ENCODE peak calls at places on chromosomes 3 and 15, in four cellular contexts. H, V, Z and K are unnamed samples.

GRCh38 chr15:61028427-61028826 is 200.7 kb downstream of the RORA start:
- DNase-seq in H (no peak), V (no peak), Z (no peak), K (no peak)

GRCh38 chr15:61083781-61084134 is 145.3 kb downstream of the RORA start:
- DNase-seq in H (no peak), V (no peak), Z (no peak), K (no peak)

GRCh38 chr3:120013481-120013880 is 80.8 kb downstream of the GSK3B start:
- DNase-seq in H (no peak), V (no peak), Z (no peak), K (no peak)

GRCh38 chr3:170714151-170714550 is 128.3 kb upstream of the SLC7A14 start:
- DNase-seq in H (no peak), V (no peak), Z (no peak), K (no peak)

GRCh38 chr15:39230205-39230916 is 350.5 kb upstream of the THBS1 start:
- DNase-seq in H (no peak), V (no peak), Z (no peak), K (no peak)

GRCh38 chr15:33902043-33902442 is 66.3 kb upstream of the CHRM5 start:
- DNase-seq in H (no peak), V (no peak), Z (no peak), K (no peak)

GRCh38 chr15:78619022-78619950 is 1.5 kb downstream of the CHRNA3 start:
- DNase-seq in H (no peak), V (no peak), Z (peak), K (no peak)

GRCh38 chr15:69060744-69061143 is 46.2 kb downstream of the NOX5 start:
- DNase-seq in H (no peak), V (no peak), Z (no peak), K (no peak)

GRCh38 chr3:20905210-20905805 is 719.3 kb upstream of the SGO1 start:
- DNase-seq in H (peak), V (no peak), Z (no peak), K (no peak)

GRCh38 chr3:146280859-146281258 is 30.0 kb upstream of the PLSCR4 start:
- DNase-seq in H (no peak), V (no peak), Z (no peak), K (no peak)

GRCh38 chr3:52123106-52123708 is 31.0 kb downstream of the POC1A start:
- DNase-seq in H (peak), V (peak), Z (peak), K (peak)

GRCh38 chr3:37321260-37321852 is 147.0 kb upstream of the LRRFIP2 start:
- DNase-seq in H (no peak), V (no peak), Z (no peak), K (no peak)

GRCh38 chr3:105355355-105356063 is 11.2 kb upstream of the ALCAM start:
- DNase-seq in H (no peak), V (no peak), Z (no peak), K (no peak)

GRCh38 chr15:53535886-53536285 is 223.6 kb downstream of the WDR72 start:
- DNase-seq in H (no peak), V (no peak), Z (no peak), K (no peak)

GRCh38 chr3:53846134-53846850 is at the start of the genes CHDH and IL17RB:
- DNase-seq in H (peak), V (peak), Z (peak), K (peak)

GRCh38 chr3:129549006-129549800 is 6.2 kb downstream of the H1-8 start:
- DNase-seq in H (no peak), V (no peak), Z (no peak), K (no peak)

GRCh38 chr15:60376677-60377095 is 21.1 kb downstream of the ANXA2 start:
- DNase-seq in H (no peak), V (no peak), Z (no peak), K (no peak)

GRCh38 chr15:36275656-36276055 is 303.8 kb upstream of the CDIN1 start:
- DNase-seq in H (no peak), V (no peak), Z (no peak), K (no peak)

GRCh38 chr3:122560680-122561079 is 3.4 kb downstream of the PARP9 start:
- DNase-seq in H (no peak), V (peak), Z (no peak), K (peak)

GRCh38 chr3:27590437-27591320 is 106.5 kb upstream of the SLC4A7 start:
- DNase-seq in H (no peak), V (no peak), Z (no peak), K (no peak)

GRCh38 chr3:135891121-135891520 is 74.4 kb upstream of the PPP2R3A start:
- DNase-seq in H (no peak), V (no peak), Z (no peak), K (no peak)

GRCh38 chr3:180923561-180923960 is 11.1 kb downstream of the FXR1 start:
- DNase-seq in H (no peak), V (no peak), Z (no peak), K (no peak)

GRCh38 chr3:172226831-172227230 is 187.5 kb downstream of the FNDC3B start:
- DNase-seq in H (no peak), V (no peak), Z (no peak), K (no peak)

GRCh38 chr3:39427506-39427905 is 21.0 kb downstream of the RPSA start:
- DNase-seq in H (no peak), V (no peak), Z (no peak), K (no peak)

GRCh38 chr3:128946411-128946810 is 47.5 kb downstream of the CFAP92 start:
- DNase-seq in H (no peak), V (no peak), Z (no peak), K (no peak)

GRCh38 chr3:5212625-5213573 is 25.4 kb downstream of the EDEM1 start:
- DNase-seq in H (no peak), V (no peak), Z (peak), K (no peak)

GRCh38 chr3:129162729-129163579 is 2.1 kb upstream of the ISY1 start:
- DNase-seq in H (peak), V (peak), Z (no peak), K (no peak)

GRCh38 chr3:144129536-144130214 is 158.1 kb downstream of the DIPK2A start:
- DNase-seq in H (no peak), V (no peak), Z (no peak), K (no peak)

GRCh38 chr15:81356252-81356651 is 17.8 kb downstream of the TMC3 start:
- DNase-seq in H (no peak), V (no peak), Z (no peak), K (no peak)

GRCh38 chr3:78917541-78917940 is 850.3 kb downstream of the ROBO1 start:
- DNase-seq in H (no peak), V (no peak), Z (no peak), K (no peak)

GRCh38 chr3:136899622-136900158 is 37.7 kb downstream of the NCK1 start:
- DNase-seq in H (no peak), V (no peak), Z (no peak), K (no peak)

GRCh38 chr3:136898549-136898948 is 36.5 kb downstream of the NCK1 start:
- DNase-seq in H (no peak), V (no peak), Z (no peak), K (no peak)

GRCh38 chr3:136898954-136899353 is 36.9 kb downstream of the NCK1 start:
- DNase-seq in H (no peak), V (no peak), Z (no peak), K (no peak)

GRCh38 chr3:136903899-136904298 is 41.9 kb downstream of the NCK1 start:
- DNase-seq in H (no peak), V (no peak), Z (no peak), K (no peak)

DNA sequence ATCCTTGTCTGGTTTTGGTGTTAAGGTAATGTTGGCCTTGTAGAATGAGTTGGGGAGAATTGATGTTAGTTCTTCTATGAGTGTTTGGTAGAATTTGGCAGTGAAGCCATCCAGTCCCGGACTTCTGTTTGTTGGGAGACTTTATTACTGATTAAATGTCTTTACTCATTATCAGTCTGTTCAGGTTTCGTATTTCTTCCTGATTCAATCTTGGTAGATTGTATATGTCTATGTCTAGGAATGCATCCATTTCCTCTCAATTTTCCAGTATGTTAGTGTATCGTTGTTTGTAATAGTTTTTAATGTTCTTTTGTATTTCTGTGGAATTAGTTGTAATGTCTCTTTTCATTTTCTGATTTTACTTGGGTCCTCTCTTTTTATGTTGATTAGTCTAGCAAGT is 39.4 kb downstream of the NCK1 start:
- DNase-seq in H (no peak), V (no peak), Z (no peak), K (no peak)
- TF ChIP-seq ELF4 in H (no peak), V (no peak), Z (no peak), K (no peak)

DNA sequence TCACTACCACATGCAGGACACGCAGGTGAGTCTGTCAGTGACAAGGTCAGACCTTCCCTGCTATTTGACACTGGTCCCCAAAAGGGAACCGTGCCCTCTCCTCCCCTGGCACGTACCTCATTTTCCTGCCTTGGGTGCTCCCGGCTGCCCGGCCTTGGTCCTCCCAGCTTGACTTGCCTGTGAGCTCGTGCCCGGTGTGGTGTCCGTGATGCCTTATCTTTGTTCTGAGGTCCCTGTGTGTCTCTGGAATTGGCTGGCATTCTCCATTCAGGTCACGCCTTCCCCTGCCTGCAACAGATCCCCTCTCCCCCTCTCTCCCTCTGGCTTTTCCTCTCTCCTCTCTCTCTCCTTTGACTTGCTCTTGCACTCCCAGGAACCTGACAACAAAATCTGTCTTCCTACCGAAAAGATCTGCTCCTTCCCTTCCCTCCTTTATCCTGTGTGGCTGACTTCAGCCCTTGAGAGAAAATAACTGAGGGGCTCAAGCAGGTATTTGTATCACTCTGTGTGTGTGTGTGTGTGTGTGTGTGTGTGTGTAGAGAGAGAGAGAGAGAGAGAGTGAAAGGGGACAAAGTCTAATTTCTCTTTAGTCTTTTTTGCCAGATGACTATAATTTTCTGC is at the start of gene MASP1:
- DNase-seq in H (no peak), V (peak), Z (peak), K (no peak)
- TF ChIP-seq ELF4 in H (no peak), V (no peak), Z (no peak), K (no peak)

GRCh38 chr15:83930392-83930791 is 276.5 kb downstream of the ADAMTSL3 start:
- DNase-seq in H (no peak), V (no peak), Z (no peak), K (no peak)
- TF ChIP-seq ELF4 in H (no peak), V (no peak), Z (no peak), K (no peak)

DNA sequence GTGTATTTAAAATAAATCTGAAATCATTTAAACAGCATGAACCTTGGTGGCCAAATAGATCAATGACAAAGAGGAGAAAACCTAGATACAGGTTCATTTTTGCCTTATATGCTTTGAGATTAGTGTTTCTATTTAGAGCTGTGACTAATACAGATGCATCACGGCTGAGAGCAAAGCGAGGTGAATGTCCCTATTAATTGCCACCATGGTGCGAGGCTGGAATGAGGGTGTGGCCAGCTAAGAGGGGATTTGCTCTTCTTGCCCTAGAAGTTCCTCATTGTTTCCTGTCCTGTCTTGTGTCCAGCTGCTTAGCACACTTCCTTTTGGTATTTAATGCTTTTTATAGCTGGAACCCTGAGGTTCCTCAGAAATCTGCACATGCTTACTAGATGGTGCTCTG is 339.1 kb upstream of the RGMA start:
- DNase-seq in H (no peak), V (no peak), Z (no peak), K (no peak)
- TF ChIP-seq ELF4 in H (no peak), V (no peak), Z (no peak), K (no peak)

GRCh38 chr3:188974856-188975611 is 196.7 kb upstream of the TPRG1 start:
- DNase-seq in H (no peak), V (no peak), Z (no peak), K (no peak)
- TF ChIP-seq ELF4 in H (no peak), V (no peak), Z (no peak), K (no peak)

GRCh38 chr3:81985996-81986723 is 224.7 kb upstream of the GBE1 start:
- DNase-seq in H (peak), V (peak), Z (peak), K (no peak)

GRCh38 chr3:81983382-81983781 is 221.9 kb upstream of the GBE1 start:
- DNase-seq in H (no peak), V (no peak), Z (no peak), K (no peak)

DNA sequence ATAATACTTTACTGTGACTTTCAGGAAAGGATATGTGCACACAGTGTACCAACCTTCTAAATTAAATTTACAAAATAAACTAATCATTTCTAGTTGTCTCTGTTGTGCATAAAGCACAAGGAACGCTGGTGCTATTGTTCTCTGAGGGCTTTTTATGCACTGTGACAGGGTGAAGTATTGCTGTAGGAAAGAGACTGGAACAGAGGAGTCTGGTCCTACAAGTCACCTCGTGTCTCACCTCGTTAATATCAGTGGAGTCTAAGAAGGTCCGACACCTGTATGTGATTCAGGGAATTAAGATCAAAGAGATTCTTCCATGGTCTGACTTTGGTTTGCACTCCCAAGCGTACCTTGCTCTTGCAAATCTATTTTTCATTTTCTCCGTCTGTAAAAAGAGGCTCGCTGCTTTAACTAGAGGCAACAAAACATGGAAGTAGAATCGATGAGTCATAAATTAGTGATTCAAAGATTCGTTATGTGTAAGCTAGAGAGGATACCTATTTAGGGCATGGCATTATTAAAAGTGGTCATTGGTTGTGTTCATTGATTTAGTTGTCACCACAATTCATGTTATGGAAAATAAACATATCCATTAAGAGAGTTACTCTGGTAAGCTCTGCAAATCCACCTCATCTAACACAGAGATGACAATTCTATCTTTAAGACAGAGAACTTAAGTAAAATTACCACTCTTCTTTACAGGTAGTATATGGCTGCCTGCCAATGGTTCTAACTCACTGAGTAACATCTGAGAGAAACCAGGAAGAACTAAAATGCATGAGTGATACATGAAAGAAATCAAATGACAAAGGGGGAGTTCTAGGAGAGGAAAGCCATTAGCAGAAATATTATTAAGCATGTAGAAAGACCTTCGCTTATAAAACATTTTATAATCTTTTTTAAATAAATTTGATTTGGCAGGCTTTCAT is 219.4 kb upstream of the GBE1 start:
- DNase-seq in H (no peak), V (no peak), Z (no peak), K (no peak)
- TF ChIP-seq ELF4 in H (no peak), V (no peak), Z (no peak), K (no peak)

GRCh38 chr3:178663572-178663971 is 127.3 kb downstream of the KCNMB2 start:
- DNase-seq in H (no peak), V (no peak), Z (no peak), K (no peak)

GRCh38 chr3:178669758-178670157 is 133.5 kb downstream of the KCNMB2 start:
- DNase-seq in H (no peak), V (no peak), Z (no peak), K (no peak)

GRCh38 chr3:178669046-178669445 is 132.8 kb downstream of the KCNMB2 start:
- DNase-seq in H (no peak), V (no peak), Z (no peak), K (no peak)

GRCh38 chr3:178671261-178672191 is 135.3 kb downstream of the KCNMB2 start:
- DNase-seq in H (no peak), V (no peak), Z (no peak), K (no peak)

GRCh38 chr3:178665747-178666146 is 129.5 kb downstream of the KCNMB2 start:
- DNase-seq in H (no peak), V (no peak), Z (no peak), K (no peak)
- TF ChIP-seq ELF4 in H (no peak), V (no peak), Z (no peak), K (no peak)

GRCh38 chr15:77531191-77532000 is 101.3 kb downstream of the LINGO1 start:
- DNase-seq in H (no peak), V (no peak), Z (peak), K (no peak)

GRCh38 chr15:77532846-77533245 is 99.9 kb downstream of the LINGO1 start:
- DNase-seq in H (no peak), V (no peak), Z (peak), K (no peak)

GRCh38 chr15:77532067-77532710 is 100.5 kb downstream of the LINGO1 start:
- DNase-seq in H (no peak), V (no peak), Z (peak), K (no peak)

GRCh38 chr15:77533986-77534385 is 98.7 kb downstream of the LINGO1 start:
- DNase-seq in H (no peak), V (no peak), Z (peak), K (no peak)

GRCh38 chr15:77533530-77533929 is 99.2 kb downstream of the LINGO1 start:
- DNase-seq in H (no peak), V (no peak), Z (peak), K (no peak)
- TF ChIP-seq ELF4 in H (no peak), V (no peak), Z (no peak), K (no peak)

GRCh38 chr15:65305144-65305758 is 774 bp downstream of the RNU5B-1 start:
- DNase-seq in H (peak), V (no peak), Z (no peak), K (peak)

GRCh38 chr15:65305776-65306175 is 1.3 kb downstream of the RNU5B-1 start:
- DNase-seq in H (no peak), V (no peak), Z (no peak), K (no peak)

GRCh38 chr15:65304393-65305143 is at the start of gene RNU5B-1:
- DNase-seq in H (peak), V (peak), Z (peak), K (peak)

GRCh38 chr15:65302061-65302460 is 2.4 kb upstream of the RNU5B-1 start:
- DNase-seq in H (peak), V (no peak), Z (no peak), K (no peak)

GRCh38 chr15:65303687-65304392 is 637 bp upstream of the RNU5B-1 start:
- DNase-seq in H (no peak), V (peak), Z (peak), K (no peak)
- TF ChIP-seq ELF4 in H (no peak), V (no peak), Z (no peak), K (no peak)

GRCh38 chr15:52113708-52114107 is 1.1 kb upstream of the BCL2L10 start:
- DNase-seq in H (no peak), V (no peak), Z (no peak), K (no peak)
- TF ChIP-seq ELF4 in H (no peak), V (no peak), Z (no peak), K (no peak)